ENCODE peak calls at places on chromosomes 6 and 20, in seven cellular contexts. X, Z, V, W, A, P and D are unnamed samples.
A peak's percentile ranks its signal among the peaks of the same experiment; 100 is the strongest.

GRCh38 chr20:33789109-33789857 is 21.9 kb upstream of the CHMP4B start:
- DNase-seq in P (peak; percentile 100), X (peak; percentile 80), Z (peak; percentile 93), V (peak; percentile 86), A (no peak), W (no peak), D (peak; percentile 93)

GRCh38 chr20:62900692-62901584 is 25.4 kb downstream of the DIDO1 start:
- DNase-seq in Z (peak; percentile 53), W (no peak), V (no peak), X (no peak), P (peak; percentile 87), A (no peak), D (peak; percentile 81)

GRCh38 chr6:123415844-123416468 is 220.8 kb downstream of the TRDN start:
- DNase-seq in P (peak; percentile 53), X (peak; percentile 3), W (peak; percentile 61), V (peak; percentile 70), A (no peak), Z (peak; percentile 13), D (peak; percentile 80)

GRCh38 chr6:51462896-51463679 is 624.3 kb downstream of the PKHD1 start:
- DNase-seq in P (no peak), X (no peak), Z (no peak), V (no peak), A (no peak), W (no peak), D (no peak)

GRCh38 chr6:145772846-145773245 is 37.5 kb upstream of the EPM2A start:
- DNase-seq in Z (no peak), W (no peak), A (no peak), V (no peak), X (no peak), P (no peak), D (no peak)

GRCh38 chr6:47360388-47360787 is 50.7 kb upstream of the TNFRSF21 start:
- DNase-seq in A (no peak), Z (no peak), V (no peak), X (no peak), W (no peak), P (no peak), D (no peak)

GRCh38 chr6:154441995-154442310 is 68.5 kb downstream of the CNKSR3 start:
- DNase-seq in X (no peak), V (no peak), P (no peak), A (no peak), W (no peak), Z (no peak), D (no peak)

GRCh38 chr6:157380779-157381561 is at the start of gene ZDHHC14:
- DNase-seq in P (peak; percentile 71), Z (peak; percentile 92), V (peak; percentile 78), W (peak; percentile 93), A (peak; percentile 91), X (peak; percentile 32), D (peak; percentile 93)

GRCh38 chr6:167660944-167661343 is 165.8 kb upstream of the AFDN start:
- DNase-seq in A (no peak), Z (no peak), P (no peak), W (no peak), X (no peak), V (no peak), D (no peak)

GRCh38 chr20:35952480-35953410 is 1.6 kb downstream of the SCAND1 start:
- DNase-seq in X (peak; percentile 23), A (no peak), Z (no peak), P (peak; percentile 54), W (peak; percentile 13), V (peak; percentile 51), D (peak; percentile 11)

GRCh38 chr20:49647509-49647908 is 66.2 kb downstream of the B4GALT5 start:
- DNase-seq in P (no peak), W (no peak), Z (no peak), A (no peak), V (no peak), X (no peak), D (no peak)

GRCh38 chr6:169487579-169488205 is 214.1 kb downstream of the WDR27 start:
- DNase-seq in V (peak; percentile 43), X (no peak), Z (no peak), P (no peak), A (no peak), W (no peak), D (no peak)

GRCh38 chr6:17835784-17836183 is 129.1 kb upstream of the NUP153 start:
- DNase-seq in V (no peak), Z (no peak), A (no peak), P (no peak), W (no peak), X (no peak), D (no peak)

GRCh38 chr6:11869656-11870340 is 91.2 kb upstream of the ADTRP start:
- DNase-seq in Z (no peak), W (no peak), P (no peak), A (no peak), X (peak; percentile 65), V (peak; percentile 96), D (no peak)

GRCh38 chr20:51511861-51512619 is 30.5 kb downstream of the NFATC2 start:
- DNase-seq in Z (no peak), P (no peak), V (no peak), A (no peak), X (no peak), W (peak; percentile 65), D (no peak)

GRCh38 chr20:64065973-64066341 is 3.0 kb downstream of the TCEA2 start:
- DNase-seq in V (peak; percentile 76), P (no peak), W (peak; percentile 84), Z (peak; percentile 54), A (no peak), X (no peak), D (no peak)

GRCh38 chr6:143724876-143725275 is 47.1 kb downstream of the PHACTR2 start:
- DNase-seq in A (no peak), Z (no peak), V (no peak), X (no peak), P (no peak), W (no peak), D (no peak)

GRCh38 chr20:23746321-23746720 is 4.4 kb downstream of the CST1 start:
- DNase-seq in A (no peak), V (no peak), P (no peak), X (no peak), Z (no peak), W (no peak), D (no peak)

GRCh38 chr6:13302751-13303667 is 25.3 kb downstream of the TBC1D7 start:
- DNase-seq in Z (peak; percentile 82), X (peak; percentile 85), A (no peak), W (peak; percentile 79), V (peak; percentile 98), P (no peak), D (peak; percentile 68)

GRCh38 chr6:100392423-100392822 is 72.3 kb downstream of the SIM1 start:
- DNase-seq in A (no peak), W (no peak), V (no peak), Z (no peak), X (no peak), P (no peak), D (no peak)

GRCh38 chr6:24991748-24992467 is 56.1 kb upstream of the RIPOR2 start:
- DNase-seq in Z (peak; percentile 50), X (no peak), P (peak; percentile 76), V (peak; percentile 58), A (peak; percentile 48), W (peak; percentile 83), D (peak; percentile 70)

GRCh38 chr6:99885051-99885450 is 109.0 kb downstream of the MCHR2 start:
- DNase-seq in Z (no peak), X (no peak), P (no peak), V (no peak), W (no peak), A (no peak), D (no peak)

GRCh38 chr6:158709809-158710208 is 60.0 kb downstream of the SYTL3 start:
- DNase-seq in V (no peak), A (no peak), X (no peak), W (no peak), Z (no peak), P (no peak), D (no peak)

GRCh38 chr6:127267742-127268588 is 1.3 kb downstream of the RNF146 start:
- DNase-seq in A (no peak), Z (no peak), W (no peak), P (peak; percentile 55), X (no peak), V (no peak), D (no peak)

GRCh38 chr6:146770275-146770964 is 171.6 kb downstream of the ADGB start:
- DNase-seq in Z (no peak), P (no peak), A (no peak), X (no peak), V (no peak), W (peak; percentile 24), D (no peak)

GRCh38 chr20:20215976-20216727 is 151.8 kb upstream of the INSM1 start:
- DNase-seq in P (no peak), Z (no peak), X (no peak), W (no peak), V (no peak), A (no peak), D (no peak)

GRCh38 chr20:3229158-3229557 is 9.8 kb downstream of the SLC4A11 start:
- DNase-seq in A (no peak), P (no peak), Z (no peak), W (no peak), V (no peak), X (no peak), D (no peak)

GRCh38 chr6:132023490-132023889 is 72.3 kb upstream of the CCN2 start:
- DNase-seq in X (no peak), P (peak; percentile 12), V (no peak), Z (no peak), W (no peak), A (no peak), D (no peak)

GRCh38 chr6:87747646-87748045 is 45.6 kb upstream of the AKIRIN2 start:
- DNase-seq in Z (no peak), X (no peak), A (no peak), P (no peak), W (no peak), V (no peak), D (no peak)

GRCh38 chr6:109793793-109794192 is 102.7 kb downstream of the FIG4 start:
- DNase-seq in A (no peak), W (peak; percentile 41), Z (peak; percentile 33), V (peak; percentile 99), X (peak; percentile 73), P (peak; percentile 34), D (peak; percentile 78)

GRCh38 chr6:164308339-164308738 is 893.8 kb downstream of the QKI start:
- DNase-seq in Z (no peak), A (no peak), X (no peak), W (no peak), P (no peak), V (no peak), D (no peak)